ENCODE peak calls at places on chromosomes 1 and 21, in seven cellular contexts. One of them, this sample, is unnamed.

GRCh38 chr1:234719454-234720258 is 109.7 kb upstream of the IRF2BP2 start:
- DNase-seq in fibroblast of pulmonary artery: no peak
- DNase-seq in iPS-NIHi11: no peak
- DNase-seq in upper lobe of right lung: no peak
- DNase-seq in T-helper 17 cell: no peak
- DNase-seq in D341Med: no peak
- DNase-seq in stimulated activated naive CD4-positive, alpha-beta T cell: no peak
- DNase-seq in this sample: no peak

GRCh38 chr1:102919659-102920058 is 188.7 kb downstream of the COL11A1 start:
- DNase-seq in fibroblast of pulmonary artery: peak; percentile 48
- DNase-seq in iPS-NIHi11: no peak
- DNase-seq in upper lobe of right lung: no peak
- DNase-seq in T-helper 17 cell: no peak
- DNase-seq in D341Med: no peak
- DNase-seq in stimulated activated naive CD4-positive, alpha-beta T cell: no peak
- DNase-seq in this sample: no peak

GRCh38 chr1:10753279-10753678 is 43.2 kb downstream of the CASZ1 start:
- DNase-seq in fibroblast of pulmonary artery: no peak
- DNase-seq in iPS-NIHi11: peak; percentile 66
- DNase-seq in upper lobe of right lung: no peak
- DNase-seq in T-helper 17 cell: no peak
- DNase-seq in D341Med: peak; percentile 82
- DNase-seq in stimulated activated naive CD4-positive, alpha-beta T cell: no peak
- DNase-seq in this sample: no peak

GRCh38 chr1:12163210-12163609 is 3.6 kb upstream of the TNFRSF1B start:
- DNase-seq in fibroblast of pulmonary artery: no peak
- DNase-seq in iPS-NIHi11: no peak
- DNase-seq in upper lobe of right lung: no peak
- DNase-seq in T-helper 17 cell: no peak
- DNase-seq in D341Med: no peak
- DNase-seq in stimulated activated naive CD4-positive, alpha-beta T cell: no peak
- DNase-seq in this sample: no peak

GRCh38 chr1:104765115-104765514 is 1015.4 kb downstream of the AMY1C start:
- DNase-seq in fibroblast of pulmonary artery: peak; percentile 1
- DNase-seq in iPS-NIHi11: no peak
- DNase-seq in upper lobe of right lung: no peak
- DNase-seq in T-helper 17 cell: no peak
- DNase-seq in D341Med: no peak
- DNase-seq in stimulated activated naive CD4-positive, alpha-beta T cell: no peak
- DNase-seq in this sample: no peak

GRCh38 chr1:240732390-240732789 is 120.4 kb upstream of the GREM2 start:
- DNase-seq in fibroblast of pulmonary artery: peak; percentile 74
- DNase-seq in iPS-NIHi11: peak; percentile 70
- DNase-seq in upper lobe of right lung: no peak
- DNase-seq in T-helper 17 cell: no peak
- DNase-seq in D341Med: peak; percentile 70
- DNase-seq in stimulated activated naive CD4-positive, alpha-beta T cell: no peak
- DNase-seq in this sample: no peak

GRCh38 chr1:231950732-231951131 is 324.1 kb downstream of the DISC1 start:
- DNase-seq in fibroblast of pulmonary artery: no peak
- DNase-seq in iPS-NIHi11: no peak
- DNase-seq in upper lobe of right lung: no peak
- DNase-seq in T-helper 17 cell: no peak
- DNase-seq in D341Med: no peak
- DNase-seq in stimulated activated naive CD4-positive, alpha-beta T cell: no peak
- DNase-seq in this sample: no peak

GRCh38 chr1:43980255-43981134 is 1.5 kb downstream of the B4GALT2 start:
- DNase-seq in fibroblast of pulmonary artery: peak; percentile 36
- DNase-seq in iPS-NIHi11: no peak
- DNase-seq in upper lobe of right lung: no peak
- DNase-seq in T-helper 17 cell: no peak
- DNase-seq in D341Med: no peak
- DNase-seq in stimulated activated naive CD4-positive, alpha-beta T cell: no peak
- DNase-seq in this sample: no peak

GRCh38 chr1:230265200-230266115 is 160.7 kb downstream of the PGBD5 start:
- DNase-seq in fibroblast of pulmonary artery: no peak
- DNase-seq in iPS-NIHi11: no peak
- DNase-seq in upper lobe of right lung: peak; percentile 48
- DNase-seq in T-helper 17 cell: no peak
- DNase-seq in D341Med: no peak
- DNase-seq in stimulated activated naive CD4-positive, alpha-beta T cell: no peak
- DNase-seq in this sample: no peak

GRCh38 chr1:67570473-67571143 is 114.4 kb upstream of the GADD45A start:
- DNase-seq in fibroblast of pulmonary artery: peak; percentile 96
- DNase-seq in iPS-NIHi11: no peak
- DNase-seq in upper lobe of right lung: no peak
- DNase-seq in T-helper 17 cell: no peak
- DNase-seq in D341Med: no peak
- DNase-seq in stimulated activated naive CD4-positive, alpha-beta T cell: no peak
- DNase-seq in this sample: no peak

GRCh38 chr1:69982992-69983391 is 222.4 kb downstream of the LRRC40 start:
- DNase-seq in fibroblast of pulmonary artery: peak; percentile 42
- DNase-seq in iPS-NIHi11: no peak
- DNase-seq in upper lobe of right lung: no peak
- DNase-seq in T-helper 17 cell: no peak
- DNase-seq in D341Med: no peak
- DNase-seq in stimulated activated naive CD4-positive, alpha-beta T cell: no peak
- DNase-seq in this sample: no peak

GRCh38 chr1:94927405-94928175 is 680 bp upstream of the CNN3 start:
- DNase-seq in fibroblast of pulmonary artery: peak; percentile 58
- DNase-seq in iPS-NIHi11: no peak
- DNase-seq in upper lobe of right lung: no peak
- DNase-seq in T-helper 17 cell: no peak
- DNase-seq in D341Med: no peak
- DNase-seq in stimulated activated naive CD4-positive, alpha-beta T cell: peak; percentile 39
- DNase-seq in this sample: peak; percentile 67

GRCh38 chr1:155127105-155127671 is 488 bp upstream of the EFNA1 start:
- DNase-seq in fibroblast of pulmonary artery: peak; percentile 89
- DNase-seq in iPS-NIHi11: peak; percentile 36
- DNase-seq in upper lobe of right lung: peak; percentile 91
- DNase-seq in T-helper 17 cell: no peak
- DNase-seq in D341Med: peak; percentile 73
- DNase-seq in stimulated activated naive CD4-positive, alpha-beta T cell: no peak
- DNase-seq in this sample: peak; percentile 88

GRCh38 chr1:67664048-67664447 is 21.0 kb upstream of the GADD45A start:
- DNase-seq in fibroblast of pulmonary artery: peak; percentile 33
- DNase-seq in iPS-NIHi11: no peak
- DNase-seq in upper lobe of right lung: no peak
- DNase-seq in T-helper 17 cell: no peak
- DNase-seq in D341Med: no peak
- DNase-seq in stimulated activated naive CD4-positive, alpha-beta T cell: no peak
- DNase-seq in this sample: no peak

GRCh38 chr1:47870946-47871750 is 126.0 kb downstream of the TRABD2B start:
- DNase-seq in fibroblast of pulmonary artery: no peak
- DNase-seq in iPS-NIHi11: no peak
- DNase-seq in upper lobe of right lung: no peak
- DNase-seq in T-helper 17 cell: no peak
- DNase-seq in D341Med: no peak
- DNase-seq in stimulated activated naive CD4-positive, alpha-beta T cell: no peak
- DNase-seq in this sample: no peak

GRCh38 chr1:34398916-34399275 is 222.2 kb downstream of the C1orf94 start:
- DNase-seq in fibroblast of pulmonary artery: no peak
- DNase-seq in iPS-NIHi11: peak; percentile 28
- DNase-seq in upper lobe of right lung: no peak
- DNase-seq in T-helper 17 cell: no peak
- DNase-seq in D341Med: no peak
- DNase-seq in stimulated activated naive CD4-positive, alpha-beta T cell: no peak
- DNase-seq in this sample: no peak

GRCh38 chr1:42165511-42166210 is 1.1 kb upstream of the GUCA2A start:
- DNase-seq in fibroblast of pulmonary artery: peak; percentile 43
- DNase-seq in iPS-NIHi11: peak; percentile 69
- DNase-seq in upper lobe of right lung: peak; percentile 93
- DNase-seq in T-helper 17 cell: no peak
- DNase-seq in D341Med: no peak
- DNase-seq in stimulated activated naive CD4-positive, alpha-beta T cell: no peak
- DNase-seq in this sample: peak; percentile 89

GRCh38 chr1:41239988-41240610 is 2.0 kb downstream of the SCMH1 start:
- DNase-seq in fibroblast of pulmonary artery: peak; percentile 74
- DNase-seq in iPS-NIHi11: no peak
- DNase-seq in upper lobe of right lung: no peak
- DNase-seq in T-helper 17 cell: no peak
- DNase-seq in D341Med: no peak
- DNase-seq in stimulated activated naive CD4-positive, alpha-beta T cell: no peak
- DNase-seq in this sample: no peak

GRCh38 chr1:217019475-217019874 is 296.2 kb upstream of the ESRRG start:
- DNase-seq in fibroblast of pulmonary artery: no peak
- DNase-seq in iPS-NIHi11: no peak
- DNase-seq in upper lobe of right lung: no peak
- DNase-seq in T-helper 17 cell: no peak
- DNase-seq in D341Med: no peak
- DNase-seq in stimulated activated naive CD4-positive, alpha-beta T cell: no peak
- DNase-seq in this sample: no peak

GRCh38 chr21:26374817-26375216 is 198.3 kb downstream of the CYYR1 start:
- DNase-seq in fibroblast of pulmonary artery: no peak
- DNase-seq in iPS-NIHi11: no peak
- DNase-seq in upper lobe of right lung: no peak
- DNase-seq in T-helper 17 cell: no peak
- DNase-seq in D341Med: no peak
- DNase-seq in stimulated activated naive CD4-positive, alpha-beta T cell: no peak
- DNase-seq in this sample: no peak

GRCh38 chr1:65255088-65256050 is 54.0 kb upstream of the DNAJC6 start:
- DNase-seq in fibroblast of pulmonary artery: no peak
- DNase-seq in iPS-NIHi11: no peak
- DNase-seq in upper lobe of right lung: no peak
- DNase-seq in T-helper 17 cell: no peak
- DNase-seq in D341Med: peak; percentile 29
- DNase-seq in stimulated activated naive CD4-positive, alpha-beta T cell: no peak
- DNase-seq in this sample: no peak

GRCh38 chr21:35843911-35844667 is 216.2 kb downstream of the SETD4 start:
- DNase-seq in fibroblast of pulmonary artery: no peak
- DNase-seq in iPS-NIHi11: no peak
- DNase-seq in upper lobe of right lung: no peak
- DNase-seq in T-helper 17 cell: no peak
- DNase-seq in D341Med: no peak
- DNase-seq in stimulated activated naive CD4-positive, alpha-beta T cell: no peak
- DNase-seq in this sample: no peak

GRCh38 chr21:45290948-45291612 is 3.4 kb upstream of the POFUT2 start:
- DNase-seq in fibroblast of pulmonary artery: peak; percentile 84
- DNase-seq in iPS-NIHi11: no peak
- DNase-seq in upper lobe of right lung: no peak
- DNase-seq in T-helper 17 cell: no peak
- DNase-seq in D341Med: no peak
- DNase-seq in stimulated activated naive CD4-positive, alpha-beta T cell: no peak
- DNase-seq in this sample: peak; percentile 18

GRCh38 chr21:35096959-35097358 is 47.9 kb upstream of the RUNX1 start:
- DNase-seq in fibroblast of pulmonary artery: no peak
- DNase-seq in iPS-NIHi11: no peak
- DNase-seq in upper lobe of right lung: no peak
- DNase-seq in T-helper 17 cell: no peak
- DNase-seq in D341Med: no peak
- DNase-seq in stimulated activated naive CD4-positive, alpha-beta T cell: no peak
- DNase-seq in this sample: no peak

GRCh38 chr1:98405581-98406059 is 255.9 kb upstream of the SNX7 start:
- DNase-seq in fibroblast of pulmonary artery: no peak
- DNase-seq in iPS-NIHi11: no peak
- DNase-seq in upper lobe of right lung: no peak
- DNase-seq in T-helper 17 cell: no peak
- DNase-seq in D341Med: no peak
- DNase-seq in stimulated activated naive CD4-positive, alpha-beta T cell: no peak
- DNase-seq in this sample: no peak

This sample was measured in lower lobe of right lung.